ENCODE peak calls at places on chromosomes 11 and 22, in six cellular contexts. Y is Peyer's patch; E is foreskin fibroblast; D is CD8-positive, alpha-beta T cell; U is PC-9; M is HFFc6. H is an unnamed sample.
A peak's percentile ranks its signal among the peaks of the same experiment; 100 is the strongest.

GRCh38 chr22:37242395-37242918 is 1.6 kb downstream of the RAC2 start:
- DNase-seq in Y (peak; percentile 96), E (no peak), D (peak; percentile 92), U (no peak), M (no peak), H (peak; percentile 92)

GRCh38 chr22:46473021-46473779 is 64.2 kb downstream of the CELSR1 start:
- DNase-seq in Y (no peak), E (no peak), D (no peak), U (no peak), M (no peak), H (no peak)

GRCh38 chr11:8090756-8091155 is 9.7 kb downstream of the TUB start:
- DNase-seq in Y (no peak), E (no peak), D (peak; percentile 20), U (no peak), M (no peak), H (peak; percentile 58)

GRCh38 chr11:84817998-84818397 is 809.1 kb downstream of the DLG2 start:
- DNase-seq in Y (no peak), E (peak; percentile 13), D (no peak), U (peak; percentile 81), M (no peak), H (no peak)

GRCh38 chr22:38327396-38327795 is 10.2 kb upstream of the CSNK1E start:
- DNase-seq in Y (no peak), E (no peak), D (no peak), U (no peak), M (no peak), H (no peak)

GRCh38 chr11:11486423-11486822 is 133.4 kb upstream of the CSNK2A3 start:
- DNase-seq in Y (no peak), E (no peak), D (no peak), U (no peak), M (no peak), H (no peak)

GRCh38 chr11:44247508-44247907 is 62.4 kb downstream of the ALX4 start:
- DNase-seq in Y (no peak), E (no peak), D (no peak), U (no peak), M (no peak), H (no peak)

GRCh38 chr22:38398609-38399401 is 56.2 kb downstream of the KCNJ4 start:
- DNase-seq in Y (peak; percentile 93), E (peak; percentile 68), D (peak; percentile 81), U (peak; percentile 50), M (peak; percentile 37), H (peak; percentile 88)

GRCh38 chr11:109894242-109894641 is 198.9 kb upstream of the ZC3H12C start:
- DNase-seq in Y (no peak), E (no peak), D (no peak), U (no peak), M (no peak), H (no peak)

GRCh38 chr22:31647921-31648320 is 14.1 kb downstream of the PISD start:
- DNase-seq in Y (no peak), E (no peak), D (no peak), U (no peak), M (no peak), H (no peak)

GRCh38 chr22:43921361-43921760 is 2.2 kb upstream of the PNPLA3 start:
- DNase-seq in Y (no peak), E (peak; percentile 79), D (no peak), U (peak; percentile 94), M (peak; percentile 87), H (no peak)

GRCh38 chr22:43854786-43855271 is 7.5 kb downstream of the SULT4A1 start:
- DNase-seq in Y (peak; percentile 19), E (no peak), D (no peak), U (no peak), M (no peak), H (no peak)

GRCh38 chr11:8360086-8360828 is 96.6 kb upstream of the LMO1 start:
- DNase-seq in Y (peak; percentile 68), E (no peak), D (no peak), U (no peak), M (no peak), H (no peak)

GRCh38 chr11:121445071-121445768 is 6.9 kb upstream of the SORL1 start:
- DNase-seq in Y (no peak), E (no peak), D (no peak), U (no peak), M (no peak), H (no peak)

GRCh38 chr11:121444508-121444907 is 7.6 kb upstream of the SORL1 start:
- DNase-seq in Y (no peak), E (no peak), D (no peak), U (no peak), M (no peak), H (no peak)

GRCh38 chr11:121448431-121448941 is 3.6 kb upstream of the SORL1 start:
- DNase-seq in Y (no peak), E (no peak), D (no peak), U (no peak), M (no peak), H (no peak)

GRCh38 chr11:121449123-121449522 is 3.0 kb upstream of the SORL1 start:
- DNase-seq in Y (no peak), E (no peak), D (no peak), U (no peak), M (no peak), H (no peak)

DNA sequence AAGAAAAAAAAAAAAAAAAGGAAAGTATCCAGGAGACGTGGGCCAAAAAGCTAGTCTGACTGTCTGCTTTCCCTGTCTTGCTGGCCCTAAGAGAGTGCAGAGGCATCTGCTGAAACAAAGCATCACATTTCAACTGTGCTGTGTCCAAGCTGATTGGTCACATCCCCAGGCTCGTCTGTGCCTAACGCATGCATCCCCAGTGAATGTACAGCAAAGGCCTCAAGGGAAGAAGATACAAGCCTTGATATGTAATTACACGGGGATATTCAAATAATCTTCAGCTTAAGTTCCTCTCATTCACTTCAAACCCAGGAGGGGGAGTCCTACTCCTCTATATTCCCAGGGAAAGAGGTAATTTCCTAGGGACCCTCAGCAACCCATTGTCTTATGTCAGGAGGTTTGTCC is 5.4 kb upstream of the SORL1 start:
- DNase-seq in Y (no peak), E (peak; percentile 20), D (no peak), U (no peak), M (no peak), H (no peak)
- TF ChIP-seq CTCF in Y (no peak), E (no peak), D (no peak), U (peak; percentile 31), M (peak; percentile 54), H (peak; percentile 20)

GRCh38 chr11:76553554-76554476 is 109.0 kb downstream of the EMSY start:
- DNase-seq in Y (no peak), E (no peak), D (no peak), U (no peak), M (no peak), H (no peak)

GRCh38 chr11:76552987-76553386 is 108.2 kb downstream of the EMSY start:
- DNase-seq in Y (no peak), E (no peak), D (no peak), U (no peak), M (no peak), H (no peak)

GRCh38 chr11:76554767-76555166 is 109.9 kb downstream of the EMSY start:
- DNase-seq in Y (no peak), E (no peak), D (no peak), U (no peak), M (no peak), H (no peak)

GRCh38 chr11:76550781-76551180 is 106.0 kb downstream of the EMSY start:
- DNase-seq in Y (no peak), E (no peak), D (no peak), U (no peak), M (no peak), H (no peak)

DNA sequence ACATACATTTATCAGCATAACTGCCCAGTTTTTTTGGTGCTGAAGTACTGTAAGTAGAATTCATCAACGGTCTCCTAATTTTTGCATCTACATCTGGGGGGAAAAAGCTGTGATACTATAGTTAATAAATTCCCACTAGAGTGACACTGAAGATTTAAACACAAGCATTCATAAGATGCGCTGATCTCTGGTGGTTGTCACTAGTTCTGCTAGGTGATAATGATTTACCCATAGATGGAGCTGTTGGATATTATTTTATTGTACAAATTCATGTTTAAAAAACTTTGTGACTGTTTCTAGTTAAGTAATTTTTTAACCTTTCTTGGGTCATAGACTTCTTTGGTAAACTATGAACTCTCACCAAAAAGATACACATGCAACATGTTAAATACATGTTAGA is 106.6 kb downstream of the EMSY start:
- DNase-seq in Y (no peak), E (no peak), D (no peak), U (no peak), M (no peak), H (no peak)
- TF ChIP-seq CTCF in Y (no peak), E (no peak), D (no peak), U (peak; percentile 56), M (peak; percentile 53), H (no peak)

GRCh38 chr11:83645561-83645960 is 359.4 kb upstream of the CCDC90B start:
- DNase-seq in Y (no peak), E (no peak), D (no peak), U (no peak), M (no peak), H (no peak)
- TF ChIP-seq CTCF in Y (no peak), E (no peak), D (no peak), U (no peak), M (no peak), H (no peak)

GRCh38 chr22:33923660-33924246 is 3.5 kb upstream of the LARGE1 start:
- DNase-seq in Y (peak; percentile 86), E (peak; percentile 19), D (peak; percentile 31), U (peak; percentile 55), M (peak; percentile 46), H (peak; percentile 69)
- TF ChIP-seq CTCF in Y (peak; percentile 76), E (peak; percentile 84), D (no peak), U (peak; percentile 85), M (peak; percentile 91), H (peak; percentile 60)

DNA sequence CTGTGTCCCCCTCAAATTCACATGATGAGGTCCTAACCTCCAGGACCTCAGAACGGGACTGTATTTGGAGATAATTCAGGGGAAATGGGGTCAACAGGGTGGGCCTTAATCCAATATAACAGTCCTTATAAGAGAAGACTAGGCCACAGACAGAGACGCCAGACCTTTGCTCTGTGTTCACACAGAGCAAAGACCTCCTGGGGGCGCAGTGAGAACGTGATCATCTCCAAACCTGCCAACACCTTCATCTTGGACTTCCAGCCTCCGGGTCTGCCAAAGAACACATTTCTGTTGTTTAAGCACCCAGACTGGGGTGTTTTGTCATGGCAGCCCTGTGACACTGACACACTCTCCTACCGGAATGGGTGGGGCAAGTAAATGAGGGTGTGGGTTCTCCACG is 250.2 kb downstream of the MN1 start:
- DNase-seq in Y (no peak), E (no peak), D (no peak), U (no peak), M (no peak), H (no peak)
- TF ChIP-seq CTCF in Y (no peak), E (no peak), D (no peak), U (no peak), M (no peak), H (no peak)

GRCh38 chr22:49201046-49201970 is 626.4 kb downstream of the BRD1 start:
- DNase-seq in Y (peak; percentile 25), E (no peak), D (no peak), U (no peak), M (no peak), H (no peak)
- TF ChIP-seq CTCF in Y (no peak), E (no peak), D (no peak), U (no peak), M (no peak), H (no peak)

GRCh38 chr11:96045622-96046456 is 121.9 kb upstream of the MTMR2 start:
- DNase-seq in Y (no peak), E (peak; percentile 62), D (no peak), U (no peak), M (peak; percentile 51), H (no peak)
- TF ChIP-seq CTCF in Y (no peak), E (peak; percentile 23), D (no peak), U (no peak), M (peak; percentile 34), H (no peak)

H was measured in GM13976.